ENCODE peak calls at places on chromosomes 3 and 15, in seven cellular contexts. One of them, this sample, is unnamed.

GRCh38 chr15:52787549-52788098 is 2.5 kb downstream of the ONECUT1 start:
- DNase-seq in B cell: no peak
- DNase-seq in heart right ventricle: no peak
- DNase-seq in T1000: no peak
- DNase-seq in H9: no peak
- DNase-seq in activated T-cell treated with anti-CD3 and anti-CD28 coated beads, Interleukin-2, amount 50 U/mL, for 1 hour: no peak
- DNase-seq in amygdala: no peak
- DNase-seq in this sample: no peak

GRCh38 chr15:75357976-75358673 is 10.3 kb downstream of the MAN2C1 start:
- DNase-seq in H9: no peak
- DNase-seq in activated T-cell treated with anti-CD3 and anti-CD28 coated beads, Interleukin-2, amount 50 U/mL, for 1 hour: no peak
- DNase-seq in amygdala: no peak
- DNase-seq in T1000: no peak
- DNase-seq in heart right ventricle: no peak
- DNase-seq in B cell: no peak
- DNase-seq in this sample: no peak

GRCh38 chr3:193772389-193772788 is 179.4 kb downstream of the OPA1 start:
- DNase-seq in amygdala: no peak
- DNase-seq in T1000: no peak
- DNase-seq in H9: no peak
- DNase-seq in activated T-cell treated with anti-CD3 and anti-CD28 coated beads, Interleukin-2, amount 50 U/mL, for 1 hour: no peak
- DNase-seq in B cell: no peak
- DNase-seq in heart right ventricle: no peak
- DNase-seq in this sample: peak

GRCh38 chr15:28955160-28955502 is 69.4 kb downstream of the APBA2 start:
- DNase-seq in H9: peak
- DNase-seq in amygdala: no peak
- DNase-seq in heart right ventricle: no peak
- DNase-seq in T1000: no peak
- DNase-seq in activated T-cell treated with anti-CD3 and anti-CD28 coated beads, Interleukin-2, amount 50 U/mL, for 1 hour: no peak
- DNase-seq in B cell: no peak
- DNase-seq in this sample: no peak

GRCh38 chr15:60223161-60223560 is 174.6 kb downstream of the ANXA2 start:
- DNase-seq in heart right ventricle: no peak
- DNase-seq in activated T-cell treated with anti-CD3 and anti-CD28 coated beads, Interleukin-2, amount 50 U/mL, for 1 hour: no peak
- DNase-seq in amygdala: no peak
- DNase-seq in T1000: no peak
- DNase-seq in B cell: no peak
- DNase-seq in H9: no peak
- DNase-seq in this sample: no peak

GRCh38 chr3:29880809-29881208 is 599.9 kb downstream of the RBMS3 start:
- DNase-seq in H9: no peak
- DNase-seq in activated T-cell treated with anti-CD3 and anti-CD28 coated beads, Interleukin-2, amount 50 U/mL, for 1 hour: no peak
- DNase-seq in heart right ventricle: no peak
- DNase-seq in amygdala: no peak
- DNase-seq in B cell: no peak
- DNase-seq in T1000: no peak
- DNase-seq in this sample: no peak

GRCh38 chr3:115800489-115801080 is 177.3 kb downstream of the GAP43 start:
- DNase-seq in activated T-cell treated with anti-CD3 and anti-CD28 coated beads, Interleukin-2, amount 50 U/mL, for 1 hour: no peak
- DNase-seq in H9: no peak
- DNase-seq in amygdala: no peak
- DNase-seq in B cell: no peak
- DNase-seq in heart right ventricle: no peak
- DNase-seq in T1000: peak
- DNase-seq in this sample: no peak

GRCh38 chr3:77530870-77531269 is 491.0 kb downstream of the ROBO2 start:
- DNase-seq in activated T-cell treated with anti-CD3 and anti-CD28 coated beads, Interleukin-2, amount 50 U/mL, for 1 hour: no peak
- DNase-seq in B cell: no peak
- DNase-seq in T1000: no peak
- DNase-seq in H9: no peak
- DNase-seq in amygdala: no peak
- DNase-seq in heart right ventricle: no peak
- DNase-seq in this sample: no peak

GRCh38 chr15:38320181-38320580 is 67.5 kb downstream of the SPRED1 start:
- DNase-seq in T1000: no peak
- DNase-seq in B cell: no peak
- DNase-seq in heart right ventricle: no peak
- DNase-seq in activated T-cell treated with anti-CD3 and anti-CD28 coated beads, Interleukin-2, amount 50 U/mL, for 1 hour: no peak
- DNase-seq in H9: no peak
- DNase-seq in amygdala: no peak
- DNase-seq in this sample: no peak

GRCh38 chr3:13228584-13228983 is 155.4 kb upstream of the IQSEC1 start:
- DNase-seq in B cell: no peak
- DNase-seq in H9: no peak
- DNase-seq in amygdala: no peak
- DNase-seq in heart right ventricle: no peak
- DNase-seq in activated T-cell treated with anti-CD3 and anti-CD28 coated beads, Interleukin-2, amount 50 U/mL, for 1 hour: no peak
- DNase-seq in T1000: no peak
- DNase-seq in this sample: no peak

GRCh38 chr15:96351801-96352593 is 21.5 kb downstream of the NR2F2 start:
- DNase-seq in B cell: no peak
- DNase-seq in heart right ventricle: no peak
- DNase-seq in amygdala: no peak
- DNase-seq in T1000: no peak
- DNase-seq in activated T-cell treated with anti-CD3 and anti-CD28 coated beads, Interleukin-2, amount 50 U/mL, for 1 hour: no peak
- DNase-seq in H9: peak
- DNase-seq in this sample: no peak

GRCh38 chr3:183698318-183698731 is 728 bp downstream of the YEATS2 start:
- DNase-seq in amygdala: no peak
- DNase-seq in B cell: no peak
- DNase-seq in heart right ventricle: peak
- DNase-seq in H9: no peak
- DNase-seq in activated T-cell treated with anti-CD3 and anti-CD28 coated beads, Interleukin-2, amount 50 U/mL, for 1 hour: peak
- DNase-seq in T1000: no peak
- DNase-seq in this sample: no peak

GRCh38 chr3:172591876-172592771 is 68.9 kb upstream of the TNFSF10 start:
- DNase-seq in B cell: peak
- DNase-seq in amygdala: no peak
- DNase-seq in T1000: no peak
- DNase-seq in heart right ventricle: no peak
- DNase-seq in H9: no peak
- DNase-seq in activated T-cell treated with anti-CD3 and anti-CD28 coated beads, Interleukin-2, amount 50 U/mL, for 1 hour: peak
- DNase-seq in this sample: no peak

GRCh38 chr15:40766906-40767837 is 2.6 kb upstream of the C15orf62 start:
- DNase-seq in T1000: no peak
- DNase-seq in B cell: no peak
- DNase-seq in amygdala: no peak
- DNase-seq in activated T-cell treated with anti-CD3 and anti-CD28 coated beads, Interleukin-2, amount 50 U/mL, for 1 hour: no peak
- DNase-seq in heart right ventricle: no peak
- DNase-seq in H9: peak
- DNase-seq in this sample: no peak

GRCh38 chr3:193938613-193939012 is 197.3 kb upstream of the HES1 start:
- DNase-seq in amygdala: no peak
- DNase-seq in T1000: no peak
- DNase-seq in heart right ventricle: no peak
- DNase-seq in H9: peak
- DNase-seq in activated T-cell treated with anti-CD3 and anti-CD28 coated beads, Interleukin-2, amount 50 U/mL, for 1 hour: no peak
- DNase-seq in B cell: no peak
- DNase-seq in this sample: no peak

GRCh38 chr3:10248984-10249748 is 907 bp downstream of the TATDN2 start:
- DNase-seq in activated T-cell treated with anti-CD3 and anti-CD28 coated beads, Interleukin-2, amount 50 U/mL, for 1 hour: peak
- DNase-seq in B cell: peak
- DNase-seq in heart right ventricle: no peak
- DNase-seq in H9: peak
- DNase-seq in amygdala: no peak
- DNase-seq in T1000: no peak
- DNase-seq in this sample: no peak

GRCh38 chr3:197406266-197406665 is 107.9 kb upstream of the DLG1 start:
- DNase-seq in heart right ventricle: no peak
- DNase-seq in B cell: no peak
- DNase-seq in H9: no peak
- DNase-seq in amygdala: no peak
- DNase-seq in activated T-cell treated with anti-CD3 and anti-CD28 coated beads, Interleukin-2, amount 50 U/mL, for 1 hour: no peak
- DNase-seq in T1000: no peak
- DNase-seq in this sample: no peak

GRCh38 chr15:94843060-94843459 is 611.7 kb downstream of the MCTP2 start:
- DNase-seq in B cell: no peak
- DNase-seq in T1000: no peak
- DNase-seq in heart right ventricle: no peak
- DNase-seq in amygdala: no peak
- DNase-seq in H9: no peak
- DNase-seq in activated T-cell treated with anti-CD3 and anti-CD28 coated beads, Interleukin-2, amount 50 U/mL, for 1 hour: no peak
- DNase-seq in this sample: no peak

GRCh38 chr3:177781686-177782161 is 584.4 kb upstream of the TBL1XR1 start:
- DNase-seq in heart right ventricle: peak
- DNase-seq in B cell: no peak
- DNase-seq in H9: no peak
- DNase-seq in T1000: no peak
- DNase-seq in amygdala: no peak
- DNase-seq in activated T-cell treated with anti-CD3 and anti-CD28 coated beads, Interleukin-2, amount 50 U/mL, for 1 hour: no peak
- DNase-seq in this sample: no peak

GRCh38 chr3:149480326-149481017 is 6.0 kb downstream of the TM4SF4 start:
- DNase-seq in amygdala: peak
- DNase-seq in T1000: peak
- DNase-seq in H9: peak
- DNase-seq in heart right ventricle: peak
- DNase-seq in activated T-cell treated with anti-CD3 and anti-CD28 coated beads, Interleukin-2, amount 50 U/mL, for 1 hour: no peak
- DNase-seq in B cell: no peak
- DNase-seq in this sample: peak

GRCh38 chr3:126270145-126270811 is 86.9 kb downstream of the KLF15 start:
- DNase-seq in amygdala: peak
- DNase-seq in heart right ventricle: peak
- DNase-seq in T1000: no peak
- DNase-seq in H9: peak
- DNase-seq in B cell: no peak
- DNase-seq in activated T-cell treated with anti-CD3 and anti-CD28 coated beads, Interleukin-2, amount 50 U/mL, for 1 hour: no peak
- DNase-seq in this sample: no peak

GRCh38 chr3:75012791-75013190 is 398.3 kb upstream of the CNTN3 start:
- DNase-seq in B cell: no peak
- DNase-seq in H9: no peak
- DNase-seq in heart right ventricle: no peak
- DNase-seq in amygdala: no peak
- DNase-seq in T1000: no peak
- DNase-seq in activated T-cell treated with anti-CD3 and anti-CD28 coated beads, Interleukin-2, amount 50 U/mL, for 1 hour: no peak
- DNase-seq in this sample: no peak

GRCh38 chr3:30752961-30753360 is 141.5 kb downstream of the GADL1 start:
- DNase-seq in T1000: peak
- DNase-seq in amygdala: no peak
- DNase-seq in H9: no peak
- DNase-seq in activated T-cell treated with anti-CD3 and anti-CD28 coated beads, Interleukin-2, amount 50 U/mL, for 1 hour: no peak
- DNase-seq in heart right ventricle: no peak
- DNase-seq in B cell: no peak
- DNase-seq in this sample: peak

GRCh38 chr15:67082007-67082536 is 16.7 kb downstream of the SMAD3 start:
- DNase-seq in T1000: no peak
- DNase-seq in amygdala: no peak
- DNase-seq in B cell: peak
- DNase-seq in activated T-cell treated with anti-CD3 and anti-CD28 coated beads, Interleukin-2, amount 50 U/mL, for 1 hour: peak
- DNase-seq in H9: no peak
- DNase-seq in heart right ventricle: no peak
- DNase-seq in this sample: no peak

GRCh38 chr3:159252772-159253384 is 451.0 kb downstream of the MFSD1 start:
- DNase-seq in heart right ventricle: no peak
- DNase-seq in amygdala: no peak
- DNase-seq in activated T-cell treated with anti-CD3 and anti-CD28 coated beads, Interleukin-2, amount 50 U/mL, for 1 hour: no peak
- DNase-seq in B cell: no peak
- DNase-seq in T1000: no peak
- DNase-seq in H9: no peak
- DNase-seq in this sample: peak